ENCODE peak calls at places on chromosomes 7 and 10, in four cellular contexts. A, M, R and H are unnamed samples.

GRCh38 chr7:129240119-129240815 is 15.4 kb downstream of the AHCYL2 start:
- DNase-seq in A (no peak), R (no peak), M (no peak), H (no peak)

GRCh38 chr10:73439055-73439454 is 5.7 kb upstream of the MSS51 start:
- DNase-seq in R (no peak), M (no peak), A (no peak), H (no peak)

GRCh38 chr7:123823898-123824753 is 20.8 kb upstream of the HYAL4 start:
- DNase-seq in A (no peak), R (peak; percentile 57), M (no peak), H (no peak)

GRCh38 chr7:151745090-151745638 is 131.8 kb downstream of the PRKAG2 start:
- DNase-seq in A (no peak), R (no peak), M (peak; percentile 73), H (no peak)

GRCh38 chr10:49646256-49646870 is 32.5 kb downstream of the CHAT start:
- DNase-seq in A (peak; percentile 10), R (no peak), M (no peak), H (no peak)

GRCh38 chr10:86708068-86708782 is 39.9 kb downstream of the LDB3 start:
- DNase-seq in M (no peak), R (no peak), A (no peak), H (no peak)

GRCh38 chr10:61600389-61600788 is 62.3 kb upstream of the CABCOCO1 start:
- DNase-seq in R (no peak), A (no peak), M (no peak), H (no peak)

GRCh38 chr10:7119325-7120015 is 291.4 kb downstream of the SFMBT2 start:
- DNase-seq in A (no peak), M (no peak), R (no peak), H (no peak)

GRCh38 chr7:24609059-24609458 is 35.8 kb downstream of the PALS2 start:
- DNase-seq in A (peak; percentile 14), M (no peak), R (no peak), H (no peak)

GRCh38 chr7:67625257-67625713 is 628.7 kb downstream of the TYW1 start:
- DNase-seq in M (peak; percentile 79), R (peak; percentile 41), A (peak; percentile 92), H (peak; percentile 92)

GRCh38 chr10:126432507-126432906 is 44.2 kb upstream of the ADAM12 start:
- DNase-seq in A (no peak), M (no peak), R (no peak), H (no peak)

GRCh38 chr7:144410441-144410840 is 6.9 kb upstream of the NOBOX start:
- DNase-seq in R (no peak), A (no peak), M (no peak), H (no peak)
- TF ChIP-seq CTCF in R (no peak), A (no peak), M (no peak), H (no peak)

DNA sequence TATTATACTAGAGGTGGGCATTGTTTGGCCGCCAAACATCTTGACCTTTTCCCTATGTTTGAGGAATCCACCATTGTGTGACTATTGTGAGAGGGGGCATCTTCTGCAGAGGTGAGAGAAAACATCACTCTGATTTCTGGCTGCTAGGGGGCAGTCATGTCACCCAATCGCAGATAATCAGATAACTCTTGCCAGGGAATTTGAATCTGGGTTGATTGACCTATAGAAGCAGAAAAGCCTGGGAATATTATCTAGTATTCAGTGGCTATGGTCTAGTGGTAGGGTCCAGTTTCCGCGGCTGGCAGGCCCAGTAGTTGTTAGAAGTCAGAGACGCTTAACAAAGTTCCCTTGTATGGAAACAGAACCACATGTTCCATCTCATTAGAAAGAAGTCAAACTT is 808.5 kb downstream of the PHTF2 start:
- DNase-seq in A (peak; percentile 50), R (peak; percentile 15), M (no peak), H (peak; percentile 1)
- TF ChIP-seq CTCF in A (peak; percentile 56), R (peak; percentile 31), M (no peak), H (peak; percentile 29)

GRCh38 chr7:141073173-141073640 is 657 bp upstream of the TMEM178B start:
- DNase-seq in A (peak; percentile 66), M (peak; percentile 33), R (peak; percentile 36), H (peak; percentile 81)
- TF ChIP-seq CTCF in A (no peak), M (no peak), R (no peak), H (no peak)

GRCh38 chr7:149329787-149330334 is 67.9 kb downstream of the ZNF783 start:
- DNase-seq in M (no peak), A (no peak), R (no peak), H (no peak)
- TF ChIP-seq CTCF in M (no peak), A (no peak), R (no peak), H (no peak)

DNA sequence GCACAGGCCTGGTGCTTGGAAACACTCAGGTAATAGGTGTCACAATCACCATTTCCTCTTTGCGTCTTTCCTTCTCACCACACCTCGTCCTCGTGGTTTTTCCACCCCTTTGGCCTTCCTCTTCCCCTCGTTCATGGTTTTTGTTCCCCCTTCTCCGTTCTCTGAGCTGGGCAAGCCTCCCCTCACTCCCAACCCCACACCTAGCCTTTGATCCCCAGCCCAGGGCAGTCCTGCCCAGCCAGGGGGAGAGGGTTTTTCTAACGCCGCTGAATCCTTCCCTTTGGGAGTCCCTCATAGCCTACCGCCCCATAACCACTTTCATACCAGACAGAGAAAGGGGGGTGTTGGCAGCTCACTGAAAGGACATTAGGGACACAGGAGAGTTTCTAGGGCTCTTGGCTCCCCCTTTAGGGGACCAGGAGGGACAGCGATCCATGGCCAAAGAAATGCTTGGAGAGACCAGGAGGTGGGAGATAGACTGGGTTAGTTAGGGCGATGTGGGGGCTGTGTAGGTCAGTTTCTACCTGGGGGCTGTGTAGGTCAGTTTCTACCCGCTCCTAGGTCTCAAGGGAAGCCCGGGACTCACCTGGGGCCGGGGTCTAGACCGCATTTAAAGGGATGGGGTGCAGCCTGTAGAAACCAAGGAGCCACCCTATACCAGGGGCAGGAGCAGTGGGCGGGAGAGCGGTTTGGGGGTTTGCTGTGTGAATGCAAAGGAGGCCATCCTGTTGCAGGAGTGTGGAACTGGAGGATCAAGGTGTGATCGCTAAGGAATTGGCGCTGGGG is 1.4 kb downstream of the EPHB4 start:
- DNase-seq in R (no peak), M (no peak), A (no peak), H (no peak)
- TF ChIP-seq CTCF in R (no peak), M (no peak), A (no peak), H (peak; percentile 9)

DNA sequence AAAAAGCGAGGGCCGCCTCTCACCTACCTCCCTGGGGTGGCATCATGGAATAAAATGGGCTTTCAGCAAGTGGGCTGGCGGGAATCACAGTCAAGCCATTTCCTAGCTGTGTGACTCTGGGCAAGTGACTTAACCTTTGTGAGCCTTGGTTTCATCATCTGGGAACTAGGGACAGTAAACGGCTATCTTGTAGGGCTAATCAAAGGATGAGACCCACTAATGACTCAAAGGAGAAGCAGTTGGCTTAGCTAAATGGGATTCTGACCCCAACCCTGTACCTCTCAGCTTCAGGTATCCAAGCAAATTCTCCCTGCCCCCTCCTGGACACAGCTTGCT is 25.8 kb downstream of the TRIM8 start:
- DNase-seq in A (no peak), R (no peak), M (no peak), H (no peak)
- TF ChIP-seq CTCF in A (no peak), R (no peak), M (peak; percentile 11), H (no peak)